ENCODE peak calls at places on chromosome 18, in six cellular contexts. C is mammary epithelial cell, K is fibroblast of villous mesenchyme, I is AG09309, A is neural progenitor cell, W is IMR-90. X is an unnamed sample.
A peak's percentile ranks its signal among the peaks of the same experiment; 100 is the strongest.

GRCh38 chr18:27713727-27714080 is 463.2 kb downstream of the CDH2 start:
- DNase-seq in C (no peak), K (peak; percentile 26), I (peak; percentile 59), A (peak; percentile 53), W (peak; percentile 15), X (no peak)

GRCh38 chr18:36333418-36333817 is 35.9 kb downstream of the FHOD3 start:
- DNase-seq in C (peak; percentile 32), K (peak; percentile 14), I (peak; percentile 76), A (no peak), W (peak; percentile 62), X (no peak)

GRCh38 chr18:37484893-37485834 is 80.4 kb downstream of the CELF4 start:
- DNase-seq in C (peak; percentile 29), K (no peak), I (no peak), A (peak; percentile 78), W (peak; percentile 5), X (peak; percentile 39)

GRCh38 chr18:21903688-21904087 is 163.1 kb downstream of the MIB1 start:
- DNase-seq in C (no peak), K (no peak), I (no peak), A (no peak), W (no peak), X (no peak)

GRCh38 chr18:23177433-23178072 is 42.3 kb downstream of the CABLES1 start:
- DNase-seq in C (no peak), K (no peak), I (no peak), A (no peak), W (no peak), X (no peak)

GRCh38 chr18:4831791-4832375 is 365.2 kb downstream of the AKAIN1 start:
- DNase-seq in C (no peak), K (no peak), I (no peak), A (no peak), W (no peak), X (no peak)

GRCh38 chr18:3269241-3269640 is 7.3 kb downstream of the MYL12B start:
- DNase-seq in C (no peak), K (no peak), I (no peak), A (no peak), W (no peak), X (no peak)

GRCh38 chr18:58235001-58235436 is 191.0 kb downstream of the NEDD4L start:
- DNase-seq in C (no peak), K (no peak), I (no peak), A (no peak), W (no peak), X (no peak)

GRCh38 chr18:54382733-54383252 is 25.1 kb downstream of the C18orf54 start:
- DNase-seq in C (no peak), K (no peak), I (no peak), A (peak; percentile 41), W (no peak), X (no peak)

DNA sequence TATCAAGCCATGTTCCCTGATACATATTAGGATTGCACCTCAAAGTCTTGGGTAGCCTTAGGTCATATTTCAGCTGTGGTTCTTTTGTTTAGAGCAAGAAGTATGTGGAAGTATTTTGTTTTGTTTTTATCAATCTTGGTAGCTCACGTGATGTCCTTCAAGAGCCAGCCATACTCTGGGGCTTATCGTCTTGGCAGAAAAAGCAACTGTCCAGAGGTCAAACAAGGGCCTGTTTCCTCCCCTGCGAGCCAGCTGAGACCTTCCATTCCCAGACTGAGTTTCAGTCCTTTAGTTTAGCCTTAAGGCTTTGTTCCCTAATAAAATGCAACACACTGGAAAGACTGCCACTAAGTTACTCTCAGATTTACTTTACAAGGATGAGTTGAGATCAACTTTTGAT is 63.6 kb downstream of the TXNL1 start:
- DNase-seq in C (no peak), K (peak; percentile 75), I (no peak), A (no peak), W (peak; percentile 35), X (no peak)
- TF ChIP-seq CTCF in C (no peak), K (no peak), I (no peak), A (no peak), W (no peak), X (no peak)

GRCh38 chr18:78021196-78021595 is 771.5 kb downstream of the GALR1 start:
- DNase-seq in C (no peak), K (no peak), I (no peak), A (peak; percentile 20), W (no peak), X (no peak)
- TF ChIP-seq CTCF in C (no peak), K (no peak), I (no peak), A (peak; percentile 36), W (no peak), X (peak; percentile 44)

DNA sequence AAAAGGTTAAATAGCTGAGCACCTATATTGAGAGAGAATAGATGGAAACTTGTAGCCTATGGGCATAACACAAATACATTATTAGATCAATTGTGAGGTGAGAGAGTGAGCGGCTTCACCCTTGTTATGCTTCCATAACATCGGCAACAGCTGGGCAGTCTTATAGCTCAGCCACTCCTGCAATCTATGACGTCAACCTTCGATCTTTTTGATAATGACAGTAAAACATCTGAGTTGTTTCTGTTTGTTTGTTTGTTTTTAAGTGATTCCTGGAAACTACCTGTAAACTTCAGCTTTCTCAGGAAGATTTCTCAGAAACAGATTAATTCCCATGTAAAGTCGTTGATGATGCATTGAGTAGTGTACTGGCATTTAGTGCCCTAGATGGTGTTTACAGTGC is 90.0 kb downstream of the DSEL start:
- DNase-seq in C (no peak), K (no peak), I (no peak), A (no peak), W (no peak), X (no peak)
- TF ChIP-seq CTCF in C (no peak), K (no peak), I (no peak), A (no peak), W (no peak), X (no peak)

GRCh38 chr18:7735194-7735593 is 168.1 kb downstream of the PTPRM start:
- DNase-seq in C (no peak), K (no peak), I (no peak), A (no peak), W (no peak), X (no peak)
- TF ChIP-seq CTCF in C (no peak), K (peak; percentile 40), I (peak; percentile 40), A (peak; percentile 24), W (no peak), X (peak; percentile 26)

DNA sequence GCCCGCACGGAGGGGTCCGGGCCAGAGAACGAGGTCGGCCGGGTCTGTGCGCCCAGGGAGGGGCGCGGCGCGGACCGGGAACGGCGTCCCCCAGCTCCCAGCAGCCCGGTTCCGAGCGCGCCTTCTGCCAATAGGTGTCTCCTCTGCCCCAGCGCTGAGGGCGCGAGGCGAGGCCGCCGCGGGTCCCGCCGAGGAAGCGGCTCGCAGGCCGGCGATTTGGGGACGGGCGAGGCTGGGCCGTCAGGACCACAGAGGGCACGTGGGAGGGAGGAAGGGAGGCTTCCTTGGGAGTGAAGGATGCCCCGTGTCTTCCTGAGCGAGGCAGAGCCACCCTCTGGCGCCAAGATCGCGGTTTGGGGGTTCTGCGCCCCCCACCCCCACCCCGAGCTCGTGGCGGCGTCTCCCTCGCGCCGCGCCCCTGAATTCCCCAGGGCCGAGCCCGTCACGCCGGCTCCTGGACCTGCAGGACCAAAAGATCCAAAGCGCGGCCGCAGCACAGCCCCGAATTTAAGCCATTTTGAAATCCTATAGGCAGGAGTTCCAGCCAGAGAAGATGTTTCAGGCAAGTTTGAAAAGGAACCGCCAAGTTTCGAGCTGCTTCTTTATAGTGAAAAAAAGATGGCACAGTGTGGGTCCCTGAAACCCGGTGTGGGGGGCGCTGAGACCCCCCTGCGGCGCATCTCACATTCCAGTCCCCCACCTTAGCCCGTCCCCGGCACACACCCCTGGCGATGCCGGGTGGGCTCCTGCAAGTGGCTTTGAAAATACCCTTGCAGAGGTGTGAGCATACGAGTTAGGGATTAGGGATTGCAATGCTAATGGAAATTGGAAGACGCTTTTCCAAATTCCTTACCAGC is 929 bp downstream of the NFATC1 start:
- DNase-seq in C (peak; percentile 21), K (peak; percentile 55), I (no peak), A (peak; percentile 82), W (peak; percentile 26), X (no peak)
- TF ChIP-seq CTCF in C (no peak), K (no peak), I (no peak), A (no peak), W (peak; percentile 20), X (no peak)

DNA sequence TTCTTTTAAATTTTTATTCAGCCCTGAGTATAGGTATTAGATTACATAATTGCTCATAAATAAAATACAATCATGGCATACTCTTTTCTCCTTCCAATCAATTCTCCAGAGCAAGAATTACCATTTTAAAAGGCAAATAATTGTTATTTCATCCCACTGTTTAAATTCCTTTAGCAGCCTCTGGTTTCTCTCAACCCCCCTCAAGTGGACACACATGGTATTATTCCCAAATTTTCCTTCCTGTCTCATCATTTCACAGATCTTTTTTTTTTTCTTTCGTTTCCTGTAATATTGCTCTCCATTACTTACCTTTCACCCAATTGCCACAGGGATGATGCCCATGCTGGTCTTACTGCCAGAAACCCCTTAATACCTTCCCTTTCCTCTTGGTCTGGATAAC is 385.2 kb downstream of the RIT2 start:
- DNase-seq in C (no peak), K (no peak), I (no peak), A (no peak), W (no peak), X (no peak)
- TF ChIP-seq CTCF in C (no peak), K (no peak), I (peak; percentile 0), A (peak; percentile 47), W (no peak), X (peak; percentile 36)

DNA sequence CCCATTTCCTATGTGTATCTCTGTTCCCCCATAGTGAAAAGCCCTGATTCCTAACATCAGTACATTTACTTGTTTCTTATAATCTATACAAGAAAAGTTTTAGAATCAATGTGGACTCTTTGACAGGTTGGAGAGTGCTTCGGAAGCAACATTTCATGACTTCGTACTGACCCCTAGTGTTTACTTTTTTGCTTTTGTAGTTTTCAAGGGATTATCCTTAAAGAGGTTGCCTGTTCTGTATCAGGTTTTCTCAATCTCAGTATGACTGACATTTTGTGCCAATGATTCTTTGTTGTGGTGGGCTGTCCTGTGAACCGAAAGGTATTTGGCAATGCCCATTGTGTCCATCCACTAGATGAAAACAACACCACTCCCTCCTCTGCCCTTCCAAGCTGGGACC is 43.3 kb upstream of the SERPINB2 start:
- DNase-seq in C (peak; percentile 37), K (peak; percentile 57), I (no peak), A (peak; percentile 44), W (peak; percentile 67), X (no peak)
- TF ChIP-seq CTCF in C (peak; percentile 58), K (peak; percentile 44), I (peak; percentile 56), A (peak; percentile 67), W (peak; percentile 71), X (peak; percentile 57)

DNA sequence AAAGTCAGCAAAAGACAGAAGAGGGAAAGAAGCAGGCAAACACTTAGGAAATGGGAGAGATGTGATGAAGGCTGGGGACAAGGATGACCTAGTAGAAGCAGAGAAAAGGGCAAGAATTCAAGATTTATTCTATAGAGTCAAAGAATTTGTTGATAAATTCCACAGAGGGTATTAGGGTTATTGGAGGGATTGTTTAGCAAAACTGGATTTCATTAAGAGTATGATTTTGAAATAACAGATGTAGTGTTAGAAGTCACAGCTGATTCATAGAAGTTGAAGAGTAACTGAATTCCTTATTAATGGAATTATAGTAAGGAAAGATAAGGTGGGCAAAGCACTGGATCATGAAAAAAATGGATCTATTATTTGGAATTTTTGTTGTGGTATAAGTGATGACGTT is 48.6 kb downstream of the CEP192 start:
- DNase-seq in C (no peak), K (peak; percentile 13), I (no peak), A (no peak), W (no peak), X (no peak)
- TF ChIP-seq CTCF in C (no peak), K (no peak), I (no peak), A (no peak), W (no peak), X (no peak)